ENCODE peak calls at places on chromosomes 4 and X, in seven cellular contexts. G is retina, N is iPS-NIHi11, C is NCI-H510A treated with DMSO at 0.1 percent for 48 hours, K is pons, E is psoas muscle, Q is GDM1. S is an unnamed sample.
A peak's percentile ranks its signal among the peaks of the same experiment; 100 is the strongest.

GRCh38 chrX:139049455-139049854 is 337.9 kb upstream of the FGF13 start:
- DNase-seq in G (no peak), N (no peak), C (no peak), K (no peak), E (no peak), Q (no peak), S (no peak)

GRCh38 chrX:56766554-56767412 is 37.7 kb downstream of the NBDY start:
- DNase-seq in G (no peak), N (no peak), C (no peak), K (no peak), E (no peak), Q (no peak), S (no peak)

GRCh38 chrX:130165181-130165702 is 399 bp downstream of the AIFM1 start:
- DNase-seq in G (no peak), N (peak; percentile 8), C (no peak), K (peak; percentile 43), E (no peak), Q (no peak), S (no peak)

GRCh38 chr4:37985730-37986275 is 25.6 kb downstream of the PTTG2 start:
- DNase-seq in G (no peak), N (no peak), C (no peak), K (no peak), E (no peak), Q (no peak), S (no peak)

GRCh38 chr4:82666970-82667665 is 105.3 kb upstream of the TMEM150C start:
- DNase-seq in G (no peak), N (no peak), C (no peak), K (no peak), E (no peak), Q (no peak), S (no peak)

GRCh38 chr4:47930971-47931804 is 16.8 kb upstream of the NFXL1 start:
- DNase-seq in G (no peak), N (no peak), C (no peak), K (peak; percentile 9), E (no peak), Q (no peak), S (peak; percentile 82)

GRCh38 chrX:74835566-74835965 is 89.7 kb downstream of the NEXMIF start:
- DNase-seq in G (no peak), N (no peak), C (no peak), K (no peak), E (no peak), Q (no peak), S (no peak)

GRCh38 chr4:173505924-173506779 is 23.9 kb downstream of the HAND2 start:
- DNase-seq in G (peak; percentile 44), N (peak; percentile 75), C (peak; percentile 12), K (peak; percentile 42), E (no peak), Q (peak; percentile 21), S (peak; percentile 39)

GRCh38 chr4:186606593-186606992 is 51.2 kb upstream of the MTNR1A start:
- DNase-seq in G (no peak), N (no peak), C (no peak), K (no peak), E (no peak), Q (no peak), S (no peak)

GRCh38 chrX:20265221-20265725 is 1.4 kb downstream of the RPS6KA3 start:
- DNase-seq in G (peak; percentile 59), N (peak; percentile 9), C (peak; percentile 27), K (peak; percentile 12), E (peak; percentile 81), Q (peak; percentile 14), S (no peak)

GRCh38 chrX:64187762-64188150 is 17.8 kb downstream of the AMER1 start:
- DNase-seq in G (no peak), N (no peak), C (no peak), K (no peak), E (no peak), Q (no peak), S (no peak)

GRCh38 chr4:112348488-112349158 is 51.5 kb downstream of the ALPK1 start:
- DNase-seq in G (peak; percentile 88), N (peak; percentile 51), C (peak; percentile 84), K (peak; percentile 74), E (peak; percentile 90), Q (no peak), S (peak; percentile 80)

GRCh38 chrX:39941332-39941920 is 156.3 kb downstream of the BCOR start:
- DNase-seq in G (no peak), N (no peak), C (no peak), K (no peak), E (no peak), Q (no peak), S (no peak)

GRCh38 chr4:158805628-158806471 is 37.0 kb downstream of the FNIP2 start:
- DNase-seq in G (peak; percentile 44), N (no peak), C (peak; percentile 69), K (peak; percentile 61), E (no peak), Q (no peak), S (peak; percentile 81)

GRCh38 chr4:29304595-29304994 is 1415.6 kb upstream of the PCDH7 start:
- DNase-seq in G (no peak), N (no peak), C (no peak), K (no peak), E (no peak), Q (no peak), S (peak; percentile 5)

GRCh38 chr4:99205104-99205979 is 13.7 kb downstream of the ADH6 start:
- DNase-seq in G (no peak), N (peak; percentile 34), C (no peak), K (no peak), E (no peak), Q (no peak), S (no peak)

GRCh38 chrX:153336128-153336894 is 2.4 kb downstream of the ZNF275 start:
- DNase-seq in G (no peak), N (no peak), C (no peak), K (no peak), E (no peak), Q (no peak), S (no peak)

GRCh38 chrX:81195712-81196111 is 6.0 kb downstream of the HMGN5 start:
- DNase-seq in G (peak; percentile 14), N (peak; percentile 46), C (peak; percentile 7), K (peak; percentile 51), E (no peak), Q (peak; percentile 20), S (peak; percentile 35)

GRCh38 chrX:20015422-20015821 is 24.6 kb upstream of the BCLAF3 start:
- DNase-seq in G (no peak), N (no peak), C (no peak), K (no peak), E (no peak), Q (no peak), S (no peak)

GRCh38 chr4:87092389-87093141 is 127.9 kb downstream of the KLHL8 start:
- DNase-seq in G (no peak), N (peak; percentile 50), C (peak; percentile 72), K (no peak), E (peak; percentile 83), Q (no peak), S (no peak)

GRCh38 chr4:77074961-77075855 is 581 bp downstream of the CCNI start:
- DNase-seq in G (peak; percentile 86), N (peak; percentile 70), C (peak; percentile 35), K (peak; percentile 59), E (peak; percentile 86), Q (peak; percentile 73), S (no peak)

GRCh38 chr4:186144180-186144579 is 39.7 kb downstream of the FAM149A start:
- DNase-seq in G (peak; percentile 86), N (peak; percentile 38), C (no peak), K (no peak), E (no peak), Q (no peak), S (peak; percentile 26)

GRCh38 chr4:1330761-1331590 is 16.0 kb upstream of the UVSSA start:
- DNase-seq in G (no peak), N (no peak), C (no peak), K (no peak), E (no peak), Q (no peak), S (no peak)

GRCh38 chr4:138861130-138861529 is 154.5 kb upstream of the NOCT start:
- DNase-seq in G (no peak), N (no peak), C (no peak), K (no peak), E (no peak), Q (no peak), S (no peak)

GRCh38 chrX:38968817-38969216 is 167.6 kb downstream of the MID1IP1 start:
- DNase-seq in G (no peak), N (no peak), C (no peak), K (peak; percentile 3), E (no peak), Q (no peak), S (no peak)

GRCh38 chr4:7460591-7460990 is 25.9 kb upstream of the PSAPL1 start:
- DNase-seq in G (peak; percentile 81), N (no peak), C (no peak), K (no peak), E (peak; percentile 65), Q (no peak), S (no peak)

GRCh38 chr4:1002631-1003251 is 8.7 kb upstream of the FGFRL1 start:
- DNase-seq in G (no peak), N (no peak), C (no peak), K (no peak), E (no peak), Q (no peak), S (no peak)

GRCh38 chrX:20666316-20666715 is 399.6 kb upstream of the RPS6KA3 start:
- DNase-seq in G (peak; percentile 20), N (no peak), C (no peak), K (peak; percentile 3), E (no peak), Q (no peak), S (no peak)

GRCh38 chrX:57977992-57978391 is 67.7 kb upstream of the ZXDA start:
- DNase-seq in G (no peak), N (no peak), C (no peak), K (no peak), E (no peak), Q (no peak), S (no peak)

GRCh38 chr4:25320374-25321172 is 8.0 kb downstream of the ZCCHC4 start:
- DNase-seq in G (no peak), N (no peak), C (no peak), K (no peak), E (no peak), Q (no peak), S (no peak)

GRCh38 chr4:93788712-93789111 is 39.8 kb upstream of the ATOH1 start:
- DNase-seq in G (no peak), N (peak; percentile 39), C (peak; percentile 26), K (peak; percentile 18), E (no peak), Q (no peak), S (no peak)

GRCh38 chr4:47372561-47372960 is 90.9 kb downstream of the COMMD8 start:
- DNase-seq in G (no peak), N (no peak), C (no peak), K (no peak), E (no peak), Q (no peak), S (no peak)

GRCh38 chr4:139633661-139634060 is 32.0 kb upstream of the MGST2 start:
- DNase-seq in G (peak; percentile 49), N (peak; percentile 38), C (peak; percentile 11), K (peak; percentile 54), E (no peak), Q (no peak), S (no peak)

GRCh38 chr4:172543249-172543648 is 625.4 kb upstream of the GALNT7 start:
- DNase-seq in G (no peak), N (no peak), C (no peak), K (no peak), E (no peak), Q (no peak), S (no peak)

GRCh38 chr4:147787204-147787603 is 55.3 kb downstream of the ARHGAP10 start:
- DNase-seq in G (no peak), N (no peak), C (no peak), K (no peak), E (peak; percentile 61), Q (no peak), S (no peak)

GRCh38 chr4:76447326-76447954 is 12.4 kb downstream of the SHROOM3 start:
- DNase-seq in G (no peak), N (no peak), C (no peak), K (peak; percentile 81), E (no peak), Q (no peak), S (peak; percentile 88)

GRCh38 chr4:40194602-40195161 is 2.1 kb upstream of the RHOH start:
- DNase-seq in G (no peak), N (no peak), C (no peak), K (no peak), E (no peak), Q (no peak), S (peak; percentile 84)

GRCh38 chrX:40201486-40201885 is 103.7 kb upstream of the BCOR start:
- DNase-seq in G (no peak), N (no peak), C (no peak), K (no peak), E (no peak), Q (no peak), S (no peak)

S was measured in foreskin melanocyte.